ENCODE peak calls at places on chromosomes 16 and 17, in nine cellular contexts. M, H, Y, B, W, A, N, V and R are unnamed samples.

GRCh38 chr17:49566668-49567071 is 9.0 kb upstream of the NXPH3 start:
- DNase-seq in M (no peak), H (no peak), Y (no peak), B (no peak), W (no peak), A (no peak), N (no peak), V (no peak), R (no peak)

GRCh38 chr17:42246515-42246914 is 29.7 kb downstream of the STAT5B start:
- DNase-seq in M (no peak), H (no peak), Y (no peak), B (no peak), W (no peak), A (no peak), N (no peak), V (no peak), R (no peak)

GRCh38 chr17:21549107-21549687 is 143.1 kb upstream of the KCNJ18 start:
- DNase-seq in M (no peak), H (peak), Y (no peak), B (peak), W (no peak), A (no peak), N (no peak), V (no peak), R (no peak)

GRCh38 chr16:59320657-59321056 is 586.5 kb upstream of the GOT2 start:
- DNase-seq in M (no peak), H (no peak), Y (no peak), B (no peak), W (no peak), A (no peak), N (no peak), V (no peak), R (no peak)

GRCh38 chr16:23107878-23108277 is 41.4 kb downstream of the USP31 start:
- DNase-seq in M (no peak), H (peak), Y (no peak), B (no peak), W (no peak), A (no peak), N (no peak), V (no peak), R (no peak)

GRCh38 chr17:4310349-4311060 is 46.7 kb upstream of the ANKFY1 start:
- DNase-seq in M (no peak), H (no peak), Y (no peak), B (no peak), W (no peak), A (no peak), N (no peak), V (no peak), R (no peak)

GRCh38 chr16:64440421-64440831 is 681.4 kb downstream of the CDH11 start:
- DNase-seq in M (no peak), H (peak), Y (no peak), B (peak), W (no peak), A (peak), N (no peak), V (peak), R (no peak)

GRCh38 chr16:29883987-29884386 is 15.4 kb downstream of the SEZ6L2 start:
- DNase-seq in M (no peak), H (no peak), Y (no peak), B (no peak), W (no peak), A (no peak), N (no peak), V (no peak), R (no peak)

GRCh38 chr16:85137323-85138072 is 25.2 kb upstream of the CIBAR2 start:
- DNase-seq in M (no peak), H (peak), Y (no peak), B (peak), W (peak), A (peak), N (no peak), V (peak), R (no peak)

GRCh38 chr17:34314279-34314678 is 5.0 kb upstream of the CCL8 start:
- DNase-seq in M (no peak), H (peak), Y (no peak), B (peak), W (no peak), A (no peak), N (no peak), V (peak), R (no peak)